ENCODE peak calls at places on chromosomes 7 and 10, in nine cellular contexts. S, Y, V, X, B, D, P, O and A are unnamed samples.

GRCh38 chr10:123573236-123574147 is 92.7 kb upstream of the GPR26 start:
- DNase-seq in S (peak; percentile 45), Y (no peak), V (no peak), X (no peak), B (peak; percentile 73), D (peak; percentile 51), P (peak; percentile 73), O (peak; percentile 72), A (no peak)

GRCh38 chr7:35253680-35254495 is at the start of gene TBX20:
- DNase-seq in S (no peak), Y (no peak), V (no peak), X (no peak), B (no peak), D (peak; percentile 98), P (peak; percentile 66), O (peak; percentile 68), A (no peak)

GRCh38 chr7:44769381-44770209 is 20.9 kb downstream of the ZMIZ2 start:
- DNase-seq in S (peak; percentile 30), Y (no peak), V (no peak), X (no peak), B (no peak), D (no peak), P (peak; percentile 49), O (no peak), A (peak; percentile 29)

GRCh38 chr10:95333997-95334792 is 43.4 kb upstream of the PDLIM1 start:
- DNase-seq in S (peak; percentile 88), Y (no peak), V (no peak), X (no peak), B (no peak), D (no peak), P (peak; percentile 30), O (no peak), A (peak; percentile 10)

GRCh38 chr10:69056129-69056528 is 31.8 kb upstream of the SRGN start:
- DNase-seq in S (no peak), Y (no peak), V (no peak), X (peak; percentile 6), B (no peak), D (no peak), P (no peak), O (no peak), A (no peak)

GRCh38 chr10:102919237-102919959 is 1.3 kb downstream of the CNNM2 start:
- DNase-seq in S (no peak), Y (no peak), V (peak; percentile 7), X (no peak), B (no peak), D (peak; percentile 38), P (peak; percentile 61), O (no peak), A (peak; percentile 39)

GRCh38 chr7:155610633-155611193 is 33.7 kb upstream of the RBM33 start:
- DNase-seq in S (no peak), Y (no peak), V (no peak), X (no peak), B (no peak), D (no peak), P (no peak), O (no peak), A (peak; percentile 62)

GRCh38 chr7:36600314-36600682 is 124.0 kb downstream of the AOAH start:
- DNase-seq in S (no peak), Y (no peak), V (no peak), X (no peak), B (no peak), D (no peak), P (no peak), O (no peak), A (no peak)

GRCh38 chr7:111486472-111487142 is 75.7 kb downstream of the IMMP2L start:
- DNase-seq in S (peak; percentile 48), Y (peak; percentile 77), V (no peak), X (peak; percentile 49), B (peak; percentile 41), D (peak; percentile 74), P (peak; percentile 32), O (no peak), A (peak; percentile 53)

GRCh38 chr7:158957921-158958471 is 101.6 kb downstream of the DYNC2I1 start:
- DNase-seq in S (no peak), Y (peak; percentile 14), V (no peak), X (no peak), B (no peak), D (peak; percentile 79), P (peak; percentile 91), O (peak; percentile 73), A (no peak)

GRCh38 chr7:112995091-112995824 is 91.4 kb downstream of the GPR85 start:
- DNase-seq in S (peak; percentile 88), Y (no peak), V (no peak), X (no peak), B (no peak), D (no peak), P (no peak), O (no peak), A (no peak)

GRCh38 chr10:28922127-28922526 is 244.8 kb downstream of the BAMBI start:
- DNase-seq in S (peak; percentile 11), Y (no peak), V (no peak), X (no peak), B (no peak), D (no peak), P (no peak), O (no peak), A (no peak)

GRCh38 chr10:116134316-116134715 is 138.7 kb downstream of the GFRA1 start:
- DNase-seq in S (no peak), Y (no peak), V (no peak), X (no peak), B (no peak), D (no peak), P (no peak), O (no peak), A (no peak)

GRCh38 chr7:24965831-24966708 is 13.9 kb downstream of the OSBPL3 start:
- DNase-seq in S (no peak), Y (no peak), V (no peak), X (no peak), B (no peak), D (no peak), P (peak; percentile 18), O (peak; percentile 34), A (no peak)

GRCh38 chr10:81843042-81843441 is 32.0 kb upstream of the NRG3 start:
- DNase-seq in S (no peak), Y (no peak), V (no peak), X (no peak), B (no peak), D (no peak), P (no peak), O (no peak), A (no peak)

GRCh38 chr10:112216151-112216550 is 32.6 kb upstream of the GPAM start:
- DNase-seq in S (no peak), Y (no peak), V (no peak), X (no peak), B (no peak), D (no peak), P (no peak), O (no peak), A (no peak)

GRCh38 chr7:12926236-12926635 is 238.8 kb downstream of the ARL4A start:
- DNase-seq in S (no peak), Y (no peak), V (no peak), X (no peak), B (no peak), D (no peak), P (no peak), O (no peak), A (no peak)

GRCh38 chr7:53315986-53316385 is 280.6 kb downstream of the POM121L12 start:
- DNase-seq in S (no peak), Y (no peak), V (no peak), X (peak; percentile 50), B (no peak), D (peak; percentile 54), P (peak; percentile 7), O (no peak), A (peak; percentile 20)

GRCh38 chr7:87885018-87885417 is 8.7 kb downstream of the DBF4 start:
- DNase-seq in S (no peak), Y (no peak), V (no peak), X (no peak), B (no peak), D (no peak), P (no peak), O (no peak), A (no peak)

GRCh38 chr10:99537381-99538286 is 4.9 kb downstream of the NKX2-3 start:
- DNase-seq in S (no peak), Y (no peak), V (no peak), X (no peak), B (no peak), D (peak; percentile 52), P (no peak), O (no peak), A (no peak)

GRCh38 chr10:113240736-113241135 is 290.7 kb downstream of the TCF7L2 start:
- DNase-seq in S (no peak), Y (no peak), V (no peak), X (no peak), B (peak; percentile 14), D (no peak), P (no peak), O (no peak), A (no peak)

GRCh38 chr10:49310460-49310859 is 11.5 kb downstream of the C10orf71 start:
- DNase-seq in S (no peak), Y (no peak), V (no peak), X (no peak), B (no peak), D (no peak), P (no peak), O (no peak), A (no peak)

GRCh38 chr10:93601774-93602162 is 733 bp upstream of the RBP4 start:
- DNase-seq in S (no peak), Y (no peak), V (no peak), X (no peak), B (no peak), D (no peak), P (no peak), O (no peak), A (no peak)

GRCh38 chr10:123463176-123463575 is 203.0 kb upstream of the GPR26 start:
- DNase-seq in S (no peak), Y (no peak), V (no peak), X (no peak), B (no peak), D (no peak), P (no peak), O (no peak), A (no peak)

GRCh38 chr7:63925262-63925625 is 73.4 kb upstream of the ZNF722 start:
- DNase-seq in S (no peak), Y (no peak), V (no peak), X (no peak), B (no peak), D (peak; percentile 51), P (peak; percentile 48), O (no peak), A (no peak)

GRCh38 chr7:47830015-47830414 is 118.3 kb downstream of the PKD1L1 start:
- DNase-seq in S (no peak), Y (no peak), V (no peak), X (no peak), B (no peak), D (no peak), P (no peak), O (no peak), A (no peak)

GRCh38 chr7:27207348-27207985 is 7.6 kb upstream of the HOXA13 start:
- DNase-seq in S (no peak), Y (no peak), V (no peak), X (no peak), B (no peak), D (no peak), P (no peak), O (no peak), A (no peak)

GRCh38 chr7:32518534-32519140 is 23.3 kb downstream of the AVL9 start:
- DNase-seq in S (peak; percentile 34), Y (peak; percentile 12), V (no peak), X (no peak), B (no peak), D (no peak), P (no peak), O (no peak), A (no peak)

GRCh38 chr7:35701287-35701686 is 6.4 kb upstream of the HERPUD2 start:
- DNase-seq in S (no peak), Y (no peak), V (no peak), X (no peak), B (no peak), D (no peak), P (no peak), O (no peak), A (no peak)

GRCh38 chr10:92969151-92969550 is 91.4 kb upstream of the CYP26C1 start:
- DNase-seq in S (peak; percentile 67), Y (no peak), V (no peak), X (no peak), B (no peak), D (no peak), P (no peak), O (no peak), A (no peak)

GRCh38 chr7:128352138-128352537 is 8.4 kb upstream of the RBM28 start:
- DNase-seq in S (no peak), Y (no peak), V (no peak), X (peak; percentile 26), B (no peak), D (peak; percentile 63), P (peak; percentile 73), O (no peak), A (peak; percentile 45)